ENCODE peak calls at places on chromosome 1, in eight cellular contexts. G is cardiac fibroblast, U is SK-N-SH, E is cardiac muscle cell, R is K562, X is choroid plexus epithelial cell, Z is right lobe of liver, Y is skeletal muscle cell. H is an unnamed sample.

GRCh38 chr1:161722406-161722805 is 1.1 kb downstream of the FCRLB start:
- DNase-seq in G (no peak), X (no peak), Y (no peak), U (no peak), Z (no peak), R (no peak), E (no peak), H (no peak)

GRCh38 chr1:193543259-193543658 is 356.8 kb upstream of the B3GALT2 start:
- DNase-seq in Y (no peak), X (peak), G (peak), U (no peak), E (no peak), R (no peak), Z (no peak), H (peak)

GRCh38 chr1:205273551-205273982 is 45.8 kb downstream of the TMCC2 start:
- DNase-seq in G (peak), R (peak), Y (no peak), X (peak), Z (peak), E (peak), U (peak), H (peak)

GRCh38 chr1:203001986-203002385 is 5.2 kb upstream of the TMEM183A start:
- DNase-seq in R (no peak), X (no peak), U (no peak), Y (no peak), Z (no peak), G (no peak), E (no peak), H (no peak)

GRCh38 chr1:167114725-167115124 is 20.9 kb downstream of the STYXL2 start:
- DNase-seq in U (no peak), Y (no peak), G (no peak), R (no peak), Z (no peak), E (no peak), X (no peak), H (no peak)

GRCh38 chr1:109667452-109668122 is at the start of gene GSTM2:
- DNase-seq in R (peak), G (peak), X (peak), E (peak), Z (peak), Y (peak), U (peak), H (peak)

GRCh38 chr1:43878440-43878839 is 55.2 kb upstream of the ARTN start:
- DNase-seq in E (no peak), Y (no peak), R (no peak), G (no peak), X (no peak), U (no peak), Z (no peak), H (peak)

GRCh38 chr1:81547261-81547911 is 253.3 kb upstream of the ADGRL2 start:
- DNase-seq in R (no peak), Z (no peak), X (no peak), G (no peak), E (peak), U (no peak), Y (no peak), H (no peak)

GRCh38 chr1:18711003-18711402 is 80.4 kb downstream of the PAX7 start:
- DNase-seq in X (no peak), R (no peak), G (no peak), Z (no peak), U (no peak), Y (no peak), E (no peak), H (no peak)

GRCh38 chr1:110068646-110069301 is 1.7 kb downstream of the ALX3 start:
- DNase-seq in G (no peak), X (no peak), E (peak), Z (no peak), Y (no peak), R (no peak), U (no peak), H (no peak)

GRCh38 chr1:5947978-5948680 is 44.1 kb downstream of the NPHP4 start:
- DNase-seq in Y (no peak), E (no peak), U (no peak), Z (peak), R (no peak), X (no peak), G (peak), H (no peak)

GRCh38 chr1:20472860-20473711 is 12.9 kb downstream of the CAMK2N1 start:
- DNase-seq in Y (no peak), E (peak), R (peak), Z (peak), U (peak), G (peak), X (peak), H (peak)

GRCh38 chr1:201414051-201414738 is 7.3 kb downstream of the TNNI1 start:
- DNase-seq in E (no peak), U (no peak), R (no peak), Z (no peak), Y (no peak), G (no peak), X (no peak), H (no peak)

GRCh38 chr1:8297245-8297644 is 20.7 kb upstream of the SLC45A1 start:
- DNase-seq in R (no peak), G (no peak), Z (no peak), E (no peak), X (no peak), U (no peak), Y (no peak), H (no peak)

GRCh38 chr1:57963545-57963944 is 539.7 kb upstream of the DAB1 start:
- DNase-seq in X (no peak), Z (no peak), E (no peak), Y (no peak), G (no peak), U (no peak), R (no peak), H (no peak)

GRCh38 chr1:34889705-34890104 is 30.2 kb upstream of the SMIM12 start:
- DNase-seq in E (peak), X (peak), U (no peak), Y (no peak), R (no peak), G (no peak), Z (no peak), H (no peak)

GRCh38 chr1:20165522-20165951 is 20.4 kb upstream of the UBXN10 start:
- DNase-seq in X (peak), U (peak), E (peak), Y (no peak), Z (no peak), R (peak), G (peak), H (peak)

GRCh38 chr1:188170935-188171334 is 1342.2 kb downstream of the PLA2G4A start:
- DNase-seq in G (no peak), E (no peak), Z (no peak), U (no peak), Y (no peak), R (no peak), X (no peak), H (no peak)

GRCh38 chr1:206867261-206867660 is 1.8 kb downstream of the IL20 start:
- DNase-seq in E (no peak), R (no peak), G (no peak), Z (no peak), X (no peak), U (no peak), Y (no peak), H (no peak)

GRCh38 chr1:101748077-101748476 is 248.6 kb downstream of the OLFM3 start:
- DNase-seq in Y (no peak), X (no peak), R (no peak), E (no peak), G (no peak), U (peak), Z (no peak), H (no peak)

GRCh38 chr1:41807390-41807789 is 111.3 kb downstream of the HIVEP3 start:
- DNase-seq in E (no peak), U (no peak), G (no peak), Y (no peak), Z (no peak), X (no peak), R (no peak), H (no peak)

GRCh38 chr1:98865796-98866195 is 138.9 kb downstream of the PLPPR5 start:
- DNase-seq in Y (no peak), X (no peak), E (no peak), U (no peak), R (no peak), Z (no peak), G (no peak), H (no peak)

GRCh38 chr1:169321539-169321938 is 46.1 kb downstream of the NME7 start:
- DNase-seq in U (no peak), X (peak), Z (no peak), E (peak), R (no peak), Y (peak), G (peak), H (peak)

GRCh38 chr1:241375906-241376305 is 18.9 kb upstream of the RGS7 start:
- DNase-seq in G (peak), U (no peak), Y (no peak), E (no peak), Z (no peak), X (no peak), R (no peak), H (no peak)

GRCh38 chr1:161908264-161908663 is 115.4 kb downstream of the OLFML2B start:
- DNase-seq in X (no peak), E (no peak), R (no peak), U (no peak), Y (no peak), G (no peak), Z (no peak), H (no peak)

GRCh38 chr1:168341576-168341975 is 60.9 kb downstream of the TBX19 start:
- DNase-seq in U (no peak), Z (no peak), R (no peak), E (peak), X (peak), G (peak), Y (peak), H (peak)

GRCh38 chr1:206700445-206701036 is 15.8 kb downstream of the MAPKAPK2 start:
- DNase-seq in G (peak), U (no peak), X (peak), R (no peak), Y (peak), E (peak), Z (no peak), H (no peak)

GRCh38 chr1:97105531-97105930 is 383.9 kb downstream of the PTBP2 start:
- DNase-seq in X (peak), E (peak), Z (no peak), R (no peak), G (peak), U (no peak), Y (no peak), H (no peak)

GRCh38 chr1:197171531-197171930 is 25.1 kb upstream of the ASPM start:
- DNase-seq in G (no peak), Z (no peak), Y (no peak), U (no peak), X (peak), R (no peak), E (peak), H (no peak)

GRCh38 chr1:63753591-63753990 is 20.2 kb upstream of the ROR1 start:
- DNase-seq in U (no peak), R (no peak), Z (no peak), X (no peak), Y (no peak), G (no peak), E (no peak), H (no peak)

GRCh38 chr1:7698666-7699065 is 72.4 kb upstream of the VAMP3 start:
- DNase-seq in E (no peak), R (no peak), Y (no peak), G (no peak), U (no peak), X (no peak), Z (no peak), H (no peak)

GRCh38 chr1:25677193-25677773 is 60.7 kb downstream of the MAN1C1 start:
- DNase-seq in G (no peak), E (no peak), R (no peak), Z (no peak), X (no peak), Y (no peak), U (no peak), H (no peak)

GRCh38 chr1:150080784-150081183 is 13.2 kb downstream of the VPS45 start:
- DNase-seq in E (no peak), X (no peak), U (no peak), Y (no peak), G (no peak), R (no peak), Z (no peak), H (no peak)

GRCh38 chr1:10283318-10283984 is 73.1 kb downstream of the KIF1B start:
- DNase-seq in E (no peak), X (no peak), G (no peak), Y (no peak), R (peak), U (no peak), Z (no peak), H (no peak)

GRCh38 chr1:203536981-203537455 is 43.1 kb downstream of the OPTC start:
- DNase-seq in R (no peak), Y (no peak), E (peak), X (peak), G (peak), Z (peak), U (no peak), H (peak)

GRCh38 chr1:155504207-155504606 is 58.4 kb downstream of the ASH1L start:
- DNase-seq in Y (no peak), Z (no peak), G (peak), X (peak), U (peak), E (peak), R (peak), H (peak)
- H3K4me3 ChIP-seq in Y (no peak), Z (no peak), G (no peak), X (no peak), U (no peak), E (no peak), R (no peak), H (no peak)

DNA sequence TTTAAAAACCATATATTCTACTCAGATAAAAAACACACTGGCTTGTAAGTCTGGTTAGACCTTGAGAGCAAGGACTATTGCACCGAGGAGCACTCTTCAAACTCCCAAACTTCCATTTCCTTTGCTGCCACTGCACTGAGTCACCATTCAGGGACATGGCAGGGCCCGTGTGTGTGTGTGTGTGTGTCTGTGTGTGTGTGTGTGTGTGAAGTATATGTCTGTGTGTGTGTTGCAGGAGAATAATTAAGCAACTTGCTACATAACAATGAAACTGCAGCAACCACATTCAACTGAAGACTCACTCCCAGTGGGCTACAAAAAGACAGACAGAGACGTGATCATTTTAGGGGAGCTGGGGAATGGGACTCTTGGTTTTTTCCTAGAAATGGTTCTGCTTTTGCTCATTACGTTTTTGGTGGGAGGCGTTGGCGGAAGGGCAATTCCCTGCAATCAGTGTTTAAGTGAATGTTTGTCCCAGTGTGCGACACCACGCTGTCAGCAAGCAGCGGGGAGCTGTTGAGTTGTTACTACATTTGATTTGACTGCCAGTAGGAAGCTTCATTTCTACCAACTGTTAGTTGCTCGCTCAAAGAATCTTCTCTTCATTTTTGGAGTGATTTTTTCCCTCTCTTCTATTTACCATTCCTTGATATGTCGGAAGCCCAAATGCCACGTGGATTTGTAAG is 36.2 kb downstream of the ESRRG start:
- DNase-seq in U (no peak), E (peak), X (peak), Y (peak), G (peak), R (no peak), Z (no peak), H (peak)
- H3K4me3 ChIP-seq in U (no peak), E (no peak), X (no peak), Y (no peak), G (no peak), R (no peak), Z (no peak), H (no peak)

GRCh38 chr1:245124241-245124640 is 30.5 kb upstream of the KIF26B start:
- DNase-seq in G (no peak), Z (no peak), E (no peak), Y (no peak), R (no peak), X (no peak), U (no peak), H (no peak)

GRCh38 chr1:245128381-245128780 is 26.4 kb upstream of the KIF26B start:
- DNase-seq in U (no peak), R (no peak), E (no peak), X (no peak), Y (no peak), Z (no peak), G (no peak), H (no peak)

GRCh38 chr1:245121523-245121922 is 33.3 kb upstream of the KIF26B start:
- DNase-seq in E (no peak), U (no peak), Z (no peak), R (no peak), Y (no peak), X (no peak), G (no peak), H (no peak)

GRCh38 chr1:245126530-245126929 is 28.3 kb upstream of the KIF26B start:
- DNase-seq in X (no peak), R (no peak), Z (no peak), E (no peak), G (peak), U (no peak), Y (no peak), H (no peak)

DNA sequence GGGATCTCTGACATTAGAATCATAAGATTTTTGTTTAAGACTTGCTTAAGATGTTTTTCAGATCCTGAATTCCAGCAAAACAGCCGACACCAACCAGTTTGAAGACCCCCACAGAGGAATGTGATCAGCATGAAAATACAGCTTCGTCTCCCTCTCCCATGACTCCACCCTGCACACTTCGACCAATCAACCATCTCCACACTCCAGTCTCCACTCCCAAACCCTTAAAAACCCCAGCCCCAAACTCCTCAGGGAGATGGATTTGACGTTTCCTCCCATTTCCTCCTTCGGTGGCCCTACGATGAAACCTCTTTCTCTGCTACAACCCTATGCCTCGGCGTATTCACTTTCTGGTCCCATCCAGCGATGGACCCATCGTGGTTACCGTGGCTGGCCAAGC is 30.1 kb upstream of the KIF26B start:
- DNase-seq in X (no peak), R (no peak), Y (no peak), G (no peak), E (no peak), Z (no peak), U (no peak), H (no peak)
- H3K4me3 ChIP-seq in X (no peak), R (no peak), Y (no peak), G (no peak), E (no peak), Z (no peak), U (no peak), H (no peak)

DNA sequence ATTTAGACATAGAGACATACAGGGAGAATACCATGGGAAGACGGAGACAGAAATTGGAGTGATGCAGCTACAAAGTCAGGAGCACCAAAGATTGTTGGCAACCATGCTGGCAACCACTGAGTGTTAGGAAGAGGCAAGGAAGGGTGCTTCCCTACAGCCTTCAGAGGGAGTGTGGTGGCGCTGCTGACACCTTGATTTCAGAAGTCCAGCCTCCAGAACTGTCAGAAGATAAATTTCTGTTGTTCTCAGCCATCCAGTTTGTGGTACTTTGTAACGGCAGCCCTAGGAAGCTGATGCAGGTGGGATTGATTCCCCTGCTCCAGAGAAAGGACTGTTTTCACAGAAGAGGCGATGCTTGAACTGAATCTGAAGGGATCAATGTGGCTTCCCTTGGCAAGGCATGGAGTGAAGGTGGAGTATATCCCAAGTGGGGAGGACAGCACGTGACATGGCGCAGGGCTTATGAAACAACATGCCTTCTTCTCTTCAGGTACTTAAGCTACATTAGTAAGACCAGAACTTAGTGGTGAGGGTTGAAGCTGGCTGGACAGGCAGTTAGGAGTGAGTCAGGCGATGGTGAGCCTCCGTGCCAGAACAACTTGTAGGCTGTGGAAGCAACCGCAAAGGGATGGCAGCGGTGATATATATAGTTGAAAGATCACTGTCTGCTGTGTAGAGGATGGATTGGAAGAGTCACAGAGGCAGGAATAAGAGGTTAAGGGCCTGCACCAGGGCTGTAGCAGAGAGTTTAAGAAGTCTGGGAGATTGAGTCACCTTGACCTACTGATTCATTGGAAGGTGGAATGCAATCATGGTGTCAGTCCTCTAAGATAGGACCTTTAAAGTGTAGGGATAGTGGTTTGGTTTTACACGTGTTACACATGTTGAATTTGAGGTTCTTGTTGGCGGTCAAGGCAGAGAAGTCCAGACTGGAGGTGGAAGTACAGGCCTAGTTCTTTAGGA is 2.1 kb downstream of the LEPR start:
- DNase-seq in Z (no peak), X (peak), E (peak), R (peak), U (no peak), Y (no peak), G (peak), H (peak)
- H3K4me3 ChIP-seq in Z (no peak), X (peak), E (peak), R (peak), U (peak), Y (peak), G (peak), H (peak)

DNA sequence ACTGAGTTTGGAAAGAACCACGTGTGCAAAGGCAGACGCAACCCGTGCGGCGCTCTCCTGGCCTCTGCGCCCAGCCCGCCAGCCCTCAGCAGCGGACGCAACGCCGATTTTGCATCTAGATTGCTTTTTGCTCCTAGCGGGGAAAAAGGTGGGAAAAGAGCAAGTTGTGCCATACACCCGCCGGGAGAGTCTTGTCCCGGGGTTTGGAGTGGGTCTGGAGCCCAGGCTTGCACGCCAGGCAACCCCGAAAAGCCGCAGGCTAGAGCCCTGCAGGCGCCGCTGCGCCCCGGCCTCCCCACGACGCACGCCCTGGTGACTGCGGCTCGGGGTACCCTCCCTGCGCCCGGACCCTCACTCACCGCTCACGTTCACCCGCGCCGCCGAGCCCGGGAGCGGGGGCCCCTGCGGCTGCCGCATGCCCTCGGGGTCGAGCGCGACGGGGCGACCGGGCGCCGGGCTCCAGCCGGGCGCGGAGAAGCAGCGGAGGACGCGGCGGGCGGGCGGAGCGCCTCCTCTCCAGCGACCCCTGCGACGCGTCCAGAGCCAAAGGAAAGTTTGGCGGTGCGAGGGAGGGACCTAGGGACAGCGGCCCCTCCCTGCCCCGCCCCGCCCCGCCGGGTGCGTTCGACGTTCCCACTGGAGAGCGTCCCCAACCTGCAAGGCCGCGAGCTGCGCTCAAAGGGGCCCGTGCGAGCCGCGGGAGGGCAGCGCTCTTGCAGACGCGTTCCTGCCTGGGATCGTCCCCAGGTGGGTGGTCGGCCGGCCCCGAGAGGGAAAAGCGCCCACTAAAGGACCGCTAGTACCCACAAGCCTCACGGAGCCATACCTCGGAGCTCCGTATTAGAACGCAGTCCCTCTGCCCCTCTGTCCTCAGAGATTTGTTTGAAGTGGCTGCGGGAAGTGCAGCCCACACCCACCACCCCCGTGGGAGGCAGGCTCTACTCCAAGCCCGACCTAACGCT is at the start of gene LPAR3:
- DNase-seq in U (peak), R (no peak), E (peak), G (peak), X (peak), Y (no peak), Z (no peak), H (peak)
- H3K4me3 ChIP-seq in U (peak), R (no peak), E (peak), G (peak), X (peak), Y (peak), Z (no peak), H (peak)